ENCODE peak calls at places on chromosome 22, in six cellular contexts. H is epithelial cell of esophagus, X is cardiac fibroblast, T is RWPE1, W is brain microvascular endothelial cell, A is GM12865. R is an unnamed sample.

GRCh38 chr22:50672471-50673230 is at the start of gene SHANK3:
- DNase-seq in X (no peak), A (no peak), T (no peak), H (no peak), W (no peak), R (no peak)

GRCh38 chr22:37082251-37082650 is 27.3 kb downstream of the TMPRSS6 start:
- DNase-seq in A (no peak), T (no peak), W (no peak), H (no peak), X (no peak), R (no peak)

GRCh38 chr22:49969751-49970527 is 9.4 kb downstream of the PIM3 start:
- DNase-seq in W (no peak), H (no peak), T (no peak), X (no peak), A (no peak), R (no peak)

GRCh38 chr22:50304528-50305392 is 2.7 kb downstream of the PLXNB2 start:
- DNase-seq in H (peak; percentile 80), A (no peak), T (peak; percentile 71), X (peak; percentile 28), W (no peak), R (peak; percentile 41)

GRCh38 chr22:44364750-44365118 is 52.0 kb upstream of the SHISAL1 start:
- DNase-seq in T (no peak), H (no peak), W (no peak), A (no peak), X (no peak), R (no peak)

GRCh38 chr22:50047346-50047745 is 10.8 kb downstream of the TTLL8 start:
- DNase-seq in A (no peak), W (no peak), H (no peak), X (no peak), T (no peak), R (no peak)

GRCh38 chr22:35467788-35468187 is 67.8 kb downstream of the MCM5 start:
- DNase-seq in T (no peak), W (no peak), X (peak; percentile 62), A (no peak), H (no peak), R (peak; percentile 19)

GRCh38 chr22:29255064-29255621 is 12.6 kb downstream of the RHBDD3 start:
- DNase-seq in T (no peak), A (no peak), X (no peak), H (no peak), W (no peak), R (no peak)

GRCh38 chr22:41799486-41800347 is 762 bp upstream of the CCDC134 start:
- DNase-seq in X (peak; percentile 22), W (peak; percentile 7), H (no peak), T (peak; percentile 6), A (no peak), R (no peak)

GRCh38 chr22:18965526-18966421 is 29.7 kb upstream of the PRODH start:
- DNase-seq in H (no peak), T (no peak), W (no peak), X (no peak), A (no peak), R (no peak)

GRCh38 chr22:23783496-23784167 is 3.1 kb upstream of the SMARCB1 start:
- DNase-seq in A (no peak), T (no peak), H (no peak), X (no peak), W (no peak), R (no peak)

GRCh38 chr22:36767035-36767775 is 8.7 kb downstream of the IFT27 start:
- DNase-seq in H (no peak), W (no peak), A (no peak), T (no peak), X (no peak), R (no peak)

GRCh38 chr22:49208768-49209252 is 618.9 kb downstream of the BRD1 start:
- DNase-seq in W (no peak), A (no peak), H (no peak), T (no peak), X (no peak), R (no peak)

DNA sequence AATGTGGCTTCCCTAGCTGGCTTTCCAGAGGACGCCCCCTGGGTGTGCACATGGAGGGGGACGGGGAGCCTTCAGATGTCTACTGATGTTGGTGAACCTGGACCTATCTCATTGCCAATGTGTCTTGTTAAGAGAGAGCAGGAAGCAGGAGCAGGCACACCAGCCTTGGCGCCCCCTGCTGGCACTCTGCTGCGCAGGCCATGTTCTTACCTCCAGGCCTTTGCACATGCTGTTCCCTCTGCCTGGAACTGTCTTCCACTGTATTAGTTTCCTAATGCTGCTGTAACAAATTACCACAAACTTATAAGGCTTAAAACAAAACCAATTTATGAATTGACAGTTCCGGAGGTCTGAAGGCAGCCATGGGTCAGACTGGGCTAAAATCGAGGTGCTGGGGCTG is 23.6 kb upstream of the MN1 start:
- DNase-seq in W (no peak), T (no peak), X (peak; percentile 20), H (no peak), A (peak; percentile 26), R (no peak)
- TF ChIP-seq CTCF in W (peak; percentile 67), T (no peak), X (peak; percentile 44), H (peak; percentile 17), A (peak; percentile 33), R (peak; percentile 31)

DNA sequence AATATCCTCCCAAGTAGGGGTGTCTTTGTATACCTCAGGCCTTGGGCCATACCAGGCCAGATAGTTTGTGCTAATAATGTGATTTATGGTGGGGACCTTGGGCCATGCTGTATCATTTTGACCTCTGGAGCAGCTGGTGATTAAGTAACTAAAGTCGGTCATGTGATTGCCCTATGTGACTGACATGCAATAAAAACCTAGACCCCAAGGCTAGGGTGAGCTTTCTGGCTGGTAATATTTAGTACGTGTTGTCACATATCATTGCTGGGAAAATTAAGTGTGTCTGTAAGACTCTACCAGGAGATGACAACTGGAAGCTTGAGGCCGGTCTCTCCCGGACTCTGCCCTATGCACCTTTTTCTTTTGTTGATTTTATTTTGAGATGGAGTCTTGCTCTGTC is 12.6 kb upstream of the TFIP11 start:
- DNase-seq in H (no peak), T (no peak), X (no peak), A (no peak), W (no peak), R (no peak)
- TF ChIP-seq CTCF in H (no peak), T (no peak), X (no peak), A (no peak), W (no peak), R (no peak)

DNA sequence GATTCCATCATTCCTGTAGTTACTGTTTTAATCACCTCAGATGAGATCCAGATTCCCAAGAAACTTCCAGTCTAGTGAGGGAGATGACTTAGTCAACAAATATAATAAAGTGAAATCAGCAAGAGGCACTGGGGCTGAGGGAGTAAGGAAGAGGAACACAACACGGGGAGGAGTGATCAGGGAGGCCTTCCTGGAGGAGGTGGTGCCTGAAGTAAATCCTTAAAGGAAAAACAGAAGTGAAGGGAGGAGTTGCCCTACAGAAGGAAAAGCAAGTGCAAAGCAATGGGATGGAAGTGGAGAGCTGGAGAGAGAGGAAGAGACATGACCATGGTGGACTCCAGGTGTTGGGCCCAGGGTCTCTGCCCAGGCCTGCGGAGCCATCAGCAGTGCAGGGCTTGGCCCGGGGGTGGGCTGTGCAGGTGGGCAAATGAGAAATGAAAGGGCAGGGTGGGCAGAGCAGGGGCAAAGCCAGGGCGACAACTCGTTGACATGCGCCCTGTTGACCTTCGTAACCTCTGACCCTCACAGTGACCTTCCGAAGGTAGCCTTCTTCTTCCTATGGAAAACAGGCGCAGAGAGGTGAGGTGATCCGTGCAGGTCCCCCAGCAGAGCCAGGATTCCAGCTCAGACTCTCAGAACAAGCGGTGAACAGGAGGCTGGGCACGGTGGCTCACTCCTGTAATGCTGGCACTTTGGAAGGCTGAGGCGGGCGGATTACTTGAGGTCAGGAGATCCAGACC is 12.1 kb upstream of the PPARA start:
- DNase-seq in H (no peak), T (no peak), X (no peak), A (no peak), W (no peak), R (no peak)
- TF ChIP-seq CTCF in H (no peak), T (no peak), X (no peak), A (no peak), W (no peak), R (no peak)

DNA sequence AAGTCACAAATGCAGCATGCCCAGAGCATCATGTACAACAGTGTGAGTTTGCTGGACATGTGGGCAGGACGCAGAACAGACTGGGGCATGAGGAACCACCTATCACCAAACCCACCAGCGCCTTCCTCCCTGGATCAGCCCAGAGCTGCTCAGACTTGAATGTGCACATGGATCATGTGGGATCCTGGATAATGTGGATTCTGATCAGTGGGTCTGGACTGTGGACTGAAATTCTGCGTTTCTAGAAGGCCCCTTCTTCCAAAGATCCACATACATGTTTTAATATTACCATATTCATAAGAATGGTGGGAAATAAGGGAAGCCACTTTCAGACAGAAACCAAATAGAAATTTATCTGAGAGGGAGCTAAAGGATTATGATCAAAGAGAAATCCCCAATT is 85.6 kb upstream of the VPREB1 start:
- DNase-seq in A (no peak), W (no peak), H (no peak), T (no peak), X (no peak), R (no peak)
- TF ChIP-seq CTCF in A (no peak), W (no peak), H (no peak), T (no peak), X (no peak), R (no peak)

DNA sequence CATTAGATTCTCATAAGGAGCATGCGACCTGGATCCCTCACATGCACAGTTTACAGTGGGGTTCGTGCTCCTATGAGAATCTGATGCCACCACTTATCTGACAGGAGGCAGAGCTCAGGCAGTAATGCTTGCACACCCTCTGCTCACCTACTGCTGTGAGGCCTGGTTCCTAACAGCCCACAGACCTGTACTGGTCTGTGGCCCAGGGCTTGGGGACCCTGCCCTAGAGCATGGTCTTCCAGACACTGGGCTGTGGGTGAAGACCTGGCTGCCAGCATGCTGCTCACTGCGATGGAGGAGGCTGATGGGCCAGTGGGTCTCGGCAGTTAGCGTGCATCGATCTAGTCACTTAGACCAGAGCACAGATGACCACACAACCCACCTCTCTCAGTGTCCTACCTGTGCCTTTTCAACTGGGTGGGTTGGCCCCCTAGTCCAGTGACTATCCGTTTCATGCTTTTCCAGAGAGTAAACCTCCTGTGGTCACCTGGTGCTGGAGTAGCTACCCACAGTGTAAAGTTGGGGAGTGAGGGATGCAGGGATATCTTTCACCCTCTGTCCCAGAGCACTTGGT is 21.1 kb downstream of the MED15 start:
- DNase-seq in T (no peak), X (no peak), W (no peak), H (no peak), A (no peak), R (no peak)
- TF ChIP-seq CTCF in T (no peak), X (no peak), W (no peak), H (no peak), A (no peak), R (no peak)

GRCh38 chr22:25110596-25110845 is 89.1 kb upstream of the CRYBB3 start:
- DNase-seq in A (no peak), T (no peak), H (no peak), X (no peak), W (no peak), R (no peak)

GRCh38 chr22:25109878-25110595 is 89.6 kb upstream of the CRYBB3 start:
- DNase-seq in W (no peak), H (no peak), X (no peak), T (no peak), A (no peak), R (no peak)

GRCh38 chr22:25112538-25113253 is 87.0 kb upstream of the CRYBB3 start:
- DNase-seq in T (no peak), A (no peak), X (no peak), W (no peak), H (no peak), R (no peak)

GRCh38 chr22:25111579-25112517 is 87.8 kb upstream of the CRYBB3 start:
- DNase-seq in X (no peak), H (no peak), A (no peak), T (no peak), W (no peak), R (no peak)

GRCh38 chr22:25110846-25111578 is 88.6 kb upstream of the CRYBB3 start:
- DNase-seq in X (peak; percentile 88), W (peak; percentile 80), T (peak; percentile 88), H (peak; percentile 89), A (peak; percentile 60), R (peak; percentile 72)
- TF ChIP-seq CTCF in X (peak; percentile 72), W (peak; percentile 79), T (peak; percentile 75), H (peak; percentile 74), A (peak; percentile 37), R (peak; percentile 50)

R was measured in astrocyte.